ENCODE peak calls at places on chromosomes 11 and 22, in five cellular contexts. One of them, this sample, is unnamed.

GRCh38 chr11:67266424-67267187 is at the start of gene GRK2:
- DNase-seq in A549: peak
- DNase-seq in K562: no peak
- DNase-seq in HCT116: no peak
- DNase-seq in HL-60: peak
- DNase-seq in this sample: peak

GRCh38 chr11:6755303-6755952 is 16.3 kb downstream of the OR2AG2 start:
- DNase-seq in A549: peak
- DNase-seq in HL-60: no peak
- DNase-seq in K562: peak
- DNase-seq in HCT116: peak
- DNase-seq in this sample: peak

GRCh38 chr11:96154802-96155520 is 188.0 kb downstream of the MAML2 start:
- DNase-seq in A549: no peak
- DNase-seq in HL-60: no peak
- DNase-seq in HCT116: no peak
- DNase-seq in K562: no peak
- DNase-seq in this sample: no peak

GRCh38 chr22:38034278-38034882 is 22.8 kb upstream of the PICK1 start:
- DNase-seq in HCT116: peak
- DNase-seq in HL-60: peak
- DNase-seq in K562: peak
- DNase-seq in A549: peak
- DNase-seq in this sample: peak

GRCh38 chr11:33065445-33066178 is 26.2 kb downstream of the TCP11L1 start:
- DNase-seq in HL-60: peak
- DNase-seq in A549: peak
- DNase-seq in K562: peak
- DNase-seq in HCT116: peak
- DNase-seq in this sample: peak

GRCh38 chr11:2825886-2826678 is 59.5 kb downstream of the CDKN1C start:
- DNase-seq in K562: no peak
- DNase-seq in A549: peak
- DNase-seq in HL-60: peak
- DNase-seq in HCT116: no peak
- DNase-seq in this sample: no peak

GRCh38 chr11:6736495-6737121 is 35.2 kb downstream of the OR2AG2 start:
- DNase-seq in K562: no peak
- DNase-seq in A549: no peak
- DNase-seq in HCT116: no peak
- DNase-seq in HL-60: no peak
- DNase-seq in this sample: no peak

GRCh38 chr22:48894804-48895250 is 932.8 kb downstream of the BRD1 start:
- DNase-seq in A549: no peak
- DNase-seq in HCT116: no peak
- DNase-seq in HL-60: no peak
- DNase-seq in K562: no peak
- DNase-seq in this sample: no peak

GRCh38 chr22:33823552-33823951 is 96.7 kb downstream of the LARGE1 start:
- DNase-seq in K562: no peak
- DNase-seq in HL-60: no peak
- DNase-seq in HCT116: no peak
- DNase-seq in A549: no peak
- DNase-seq in this sample: no peak

GRCh38 chr11:28461846-28462245 is 353.7 kb downstream of the METTL15 start:
- DNase-seq in HL-60: no peak
- DNase-seq in K562: no peak
- DNase-seq in A549: no peak
- DNase-seq in HCT116: no peak
- DNase-seq in this sample: no peak

GRCh38 chr11:86484164-86484794 is 109.6 kb downstream of the CCDC81 start:
- DNase-seq in HL-60: no peak
- DNase-seq in K562: peak
- DNase-seq in HCT116: peak
- DNase-seq in A549: peak
- DNase-seq in this sample: no peak

GRCh38 chr11:4072668-4073285 is 21.8 kb upstream of the RRM1 start:
- DNase-seq in K562: peak
- DNase-seq in A549: peak
- DNase-seq in HL-60: no peak
- DNase-seq in HCT116: peak
- DNase-seq in this sample: peak

GRCh38 chr22:48089601-48090331 is 1327.3 kb downstream of the TBC1D22A start:
- DNase-seq in A549: peak
- DNase-seq in HCT116: no peak
- DNase-seq in HL-60: no peak
- DNase-seq in K562: peak
- DNase-seq in this sample: no peak

GRCh38 chr11:114180301-114181055 is 115.7 kb upstream of the NNMT start:
- DNase-seq in K562: no peak
- DNase-seq in A549: no peak
- DNase-seq in HL-60: no peak
- DNase-seq in HCT116: no peak
- DNase-seq in this sample: peak

GRCh38 chr11:57240007-57240406 is 3.0 kb upstream of the APLNR start:
- DNase-seq in A549: no peak
- DNase-seq in K562: no peak
- DNase-seq in HCT116: no peak
- DNase-seq in HL-60: no peak
- DNase-seq in this sample: no peak

GRCh38 chr11:30282289-30282631 is 40.6 kb upstream of the ARL14EP start:
- DNase-seq in HL-60: no peak
- DNase-seq in K562: no peak
- DNase-seq in A549: no peak
- DNase-seq in HCT116: no peak
- DNase-seq in this sample: peak

GRCh38 chr11:93025558-93026255 is 56.3 kb downstream of the MTNR1B start:
- DNase-seq in A549: no peak
- DNase-seq in HL-60: no peak
- DNase-seq in K562: no peak
- DNase-seq in HCT116: no peak
- DNase-seq in this sample: no peak
- TF ChIP-seq REST in A549: no peak
- TF ChIP-seq REST in HL-60: no peak
- TF ChIP-seq REST in K562: no peak
- TF ChIP-seq REST in HCT116: no peak
- TF ChIP-seq REST in this sample: no peak

DNA sequence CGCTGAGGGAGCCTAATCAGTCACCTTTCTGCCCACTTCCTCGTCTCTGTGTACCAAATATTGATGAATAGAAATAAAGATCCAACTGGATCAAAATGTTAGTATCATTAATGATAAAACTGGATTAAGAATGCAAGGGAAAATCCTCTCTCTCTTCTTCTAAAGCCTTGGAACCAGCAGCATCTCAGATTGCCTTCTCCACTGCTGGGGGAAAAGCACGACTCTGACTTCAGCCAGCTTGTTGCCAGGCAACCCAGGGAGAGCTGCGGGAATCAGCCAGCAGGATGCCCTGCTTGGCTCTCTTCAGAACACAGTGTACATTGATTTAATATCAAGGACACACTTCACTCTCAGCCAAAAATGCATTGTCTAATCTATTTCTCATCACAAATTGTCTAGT is 28.8 kb upstream of the VWA5A start:
- DNase-seq in A549: no peak
- DNase-seq in HCT116: no peak
- DNase-seq in K562: no peak
- DNase-seq in HL-60: no peak
- DNase-seq in this sample: peak
- TF ChIP-seq REST in A549: no peak
- TF ChIP-seq REST in HCT116: no peak
- TF ChIP-seq REST in K562: no peak
- TF ChIP-seq REST in HL-60: no peak
- TF ChIP-seq REST in this sample: no peak

DNA sequence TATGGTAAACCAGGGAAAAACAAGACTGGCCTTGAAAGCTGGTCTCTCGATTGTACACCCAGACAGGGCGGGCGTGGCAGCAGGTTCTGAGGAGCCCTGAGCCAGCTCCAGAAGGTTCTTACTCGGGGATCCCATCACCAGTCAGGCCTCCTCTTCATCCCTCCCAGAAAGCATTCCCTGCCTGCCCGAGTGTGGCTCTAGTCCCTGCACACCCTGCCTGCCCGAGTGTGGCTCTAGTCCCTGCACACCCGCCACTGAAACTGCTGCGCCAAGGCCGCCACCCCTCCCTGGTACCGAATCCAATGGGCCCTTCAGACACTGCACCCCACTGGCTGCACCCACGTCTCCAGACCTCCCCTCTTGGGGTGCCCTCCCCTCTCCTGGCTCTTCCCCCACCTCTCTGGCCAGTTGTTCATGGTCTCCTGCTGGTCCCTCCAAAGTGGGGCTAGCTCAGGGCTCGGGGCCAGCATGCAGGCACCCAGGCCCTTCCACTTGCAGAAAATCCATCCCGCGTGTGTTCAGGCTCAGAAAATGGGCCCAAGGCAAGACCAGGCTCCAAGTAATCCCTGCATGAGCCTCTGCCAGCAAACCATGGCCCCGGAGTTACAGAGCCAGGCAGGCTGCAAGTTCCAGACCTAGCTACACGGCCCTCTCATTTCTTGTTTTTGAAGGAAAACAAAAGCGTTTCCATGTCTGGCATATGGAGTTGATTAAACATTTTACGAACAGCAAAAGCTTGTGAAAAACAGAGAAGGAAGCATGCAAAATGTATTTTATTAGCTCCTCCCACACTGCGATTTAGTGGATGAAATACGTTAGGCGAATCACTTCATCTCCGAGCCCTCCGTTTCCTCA is 29.9 kb downstream of the KIAA0930 start:
- DNase-seq in A549: no peak
- DNase-seq in HCT116: no peak
- DNase-seq in K562: no peak
- DNase-seq in HL-60: no peak
- DNase-seq in this sample: no peak
- TF ChIP-seq REST in A549: no peak
- TF ChIP-seq REST in HCT116: no peak
- TF ChIP-seq REST in K562: no peak
- TF ChIP-seq REST in HL-60: no peak
- TF ChIP-seq REST in this sample: no peak

GRCh38 chr22:20779014-20779812 is 5.3 kb downstream of the SERPIND1 start:
- DNase-seq in HL-60: no peak
- DNase-seq in HCT116: no peak
- DNase-seq in K562: no peak
- DNase-seq in A549: no peak
- DNase-seq in this sample: no peak
- TF ChIP-seq REST in HL-60: no peak
- TF ChIP-seq REST in HCT116: no peak
- TF ChIP-seq REST in K562: no peak
- TF ChIP-seq REST in A549: no peak
- TF ChIP-seq REST in this sample: no peak

GRCh38 chr11:62909107-62909894 is 11.9 kb downstream of the CHRM1 start:
- DNase-seq in A549: peak
- DNase-seq in HL-60: no peak
- DNase-seq in K562: peak
- DNase-seq in HCT116: peak
- DNase-seq in this sample: peak
- TF ChIP-seq REST in A549: no peak
- TF ChIP-seq REST in HL-60: no peak
- TF ChIP-seq REST in K562: no peak
- TF ChIP-seq REST in HCT116: no peak
- TF ChIP-seq REST in this sample: no peak

GRCh38 chr11:22991196-22991595 is 130.9 kb upstream of the CCDC179 start:
- DNase-seq in HCT116: no peak
- DNase-seq in A549: no peak
- DNase-seq in HL-60: no peak
- DNase-seq in K562: no peak
- DNase-seq in this sample: peak
- TF ChIP-seq REST in HCT116: no peak
- TF ChIP-seq REST in A549: no peak
- TF ChIP-seq REST in HL-60: no peak
- TF ChIP-seq REST in K562: no peak
- TF ChIP-seq REST in this sample: no peak

DNA sequence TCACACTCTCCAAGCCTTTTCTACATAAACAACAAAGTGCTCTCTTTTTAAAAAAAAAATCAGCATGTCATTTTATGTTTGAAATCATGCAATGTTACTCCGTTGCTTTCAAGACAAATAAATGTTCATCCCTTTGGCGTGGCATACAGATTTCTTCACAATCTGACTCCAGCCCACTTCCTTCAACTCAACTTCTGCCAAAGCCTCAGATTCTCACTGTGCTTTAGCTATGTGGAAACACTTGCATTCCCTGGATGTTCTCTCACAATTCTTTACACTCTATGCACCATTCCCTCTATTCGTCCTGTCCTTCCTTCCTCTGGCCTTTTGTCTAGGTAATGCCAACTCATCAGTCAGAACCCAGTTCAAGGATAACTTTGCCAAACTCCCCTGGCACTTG is 206.4 kb upstream of the BLID start:
- DNase-seq in HCT116: no peak
- DNase-seq in A549: no peak
- DNase-seq in HL-60: no peak
- DNase-seq in K562: no peak
- DNase-seq in this sample: no peak
- TF ChIP-seq REST in HCT116: no peak
- TF ChIP-seq REST in A549: no peak
- TF ChIP-seq REST in HL-60: no peak
- TF ChIP-seq REST in K562: no peak
- TF ChIP-seq REST in this sample: no peak

This sample was measured in GM23338.